ENCODE peak calls at places on chromosomes 11 and 22, in eight cellular contexts. L, W, H, K, O, J, G and C are unnamed samples.
A peak's percentile ranks its signal among the peaks of the same experiment; 100 is the strongest.

GRCh38 chr11:24697722-24698121 is 200.9 kb downstream of the LUZP2 start:
- DNase-seq in J (no peak), L (no peak), K (no peak), O (peak; percentile 18), W (no peak), H (no peak), G (no peak), C (no peak)

GRCh38 chr11:108733479-108734116 is 68.7 kb downstream of the DDX10 start:
- DNase-seq in L (peak; percentile 6), J (no peak), G (peak; percentile 38), W (no peak), K (no peak), H (peak; percentile 38), O (peak; percentile 84), C (no peak)

GRCh38 chr11:128469220-128469619 is 118.1 kb downstream of the ETS1 start:
- DNase-seq in G (peak; percentile 43), O (no peak), W (no peak), H (no peak), L (no peak), K (no peak), J (no peak), C (no peak)

GRCh38 chr22:30020511-30020910 is 59.8 kb upstream of the HORMAD2 start:
- DNase-seq in H (no peak), O (no peak), W (no peak), J (no peak), K (no peak), L (no peak), G (no peak), C (no peak)

GRCh38 chr11:66637557-66638176 is 836 bp upstream of the RBM4 start:
- DNase-seq in J (no peak), L (no peak), O (no peak), K (no peak), W (no peak), H (no peak), G (no peak), C (no peak)

GRCh38 chr22:32829451-32829851 is 27.9 kb downstream of the TIMP3 start:
- DNase-seq in W (no peak), K (no peak), H (no peak), J (no peak), G (no peak), O (no peak), L (no peak), C (no peak)

GRCh38 chr11:64459016-64459415 is 100.1 kb downstream of the RPS6KA4 start:
- DNase-seq in L (no peak), J (no peak), O (no peak), K (no peak), G (no peak), W (no peak), H (no peak), C (no peak)

GRCh38 chr11:37857726-37858125 is 1259.7 kb upstream of the RAG2 start:
- DNase-seq in K (no peak), H (no peak), W (no peak), G (no peak), J (no peak), O (no peak), L (no peak), C (no peak)

GRCh38 chr11:15688351-15688792 is 573.6 kb downstream of the INSC start:
- DNase-seq in W (no peak), O (peak; percentile 61), K (peak; percentile 36), L (peak; percentile 78), H (no peak), G (no peak), J (no peak), C (no peak)

GRCh38 chr11:126992065-126992803 is 8.3 kb downstream of the KIRREL3 start:
- DNase-seq in G (no peak), W (no peak), K (no peak), J (no peak), O (peak; percentile 95), H (peak; percentile 99), L (no peak), C (no peak)

GRCh38 chr22:39266398-39267030 is 21.7 kb upstream of the PDGFB start:
- DNase-seq in K (no peak), J (no peak), L (no peak), H (peak; percentile 13), G (peak; percentile 87), O (peak; percentile 67), W (no peak), C (no peak)

GRCh38 chr11:72553748-72554147 is 119.4 kb upstream of the CLPB start:
- DNase-seq in J (no peak), O (no peak), G (no peak), K (no peak), W (peak; percentile 66), H (no peak), L (no peak), C (no peak)

GRCh38 chr22:44455151-44455962 is 42.7 kb downstream of the RTL6 start:
- DNase-seq in H (no peak), W (no peak), K (no peak), L (no peak), O (no peak), J (no peak), G (peak; percentile 45), C (no peak)

GRCh38 chr11:73565804-73566203 is 32.1 kb downstream of the FAM168A start:
- DNase-seq in L (no peak), O (no peak), G (no peak), W (no peak), K (no peak), H (no peak), J (no peak), C (no peak)

GRCh38 chr11:21811572-21811971 is 381.3 kb upstream of the ANO5 start:
- DNase-seq in H (no peak), K (no peak), G (no peak), W (peak; percentile 73), O (no peak), J (no peak), L (no peak), C (no peak)

GRCh38 chr11:12625438-12626071 is 48.7 kb upstream of the TEAD1 start:
- DNase-seq in J (no peak), K (no peak), O (peak; percentile 90), L (no peak), W (no peak), H (peak; percentile 87), G (no peak), C (no peak)

GRCh38 chr11:73958521-73959141 is 7.8 kb downstream of the DNAJB13 start:
- DNase-seq in H (no peak), G (no peak), W (no peak), L (no peak), K (no peak), J (no peak), O (no peak), C (no peak)

DNA sequence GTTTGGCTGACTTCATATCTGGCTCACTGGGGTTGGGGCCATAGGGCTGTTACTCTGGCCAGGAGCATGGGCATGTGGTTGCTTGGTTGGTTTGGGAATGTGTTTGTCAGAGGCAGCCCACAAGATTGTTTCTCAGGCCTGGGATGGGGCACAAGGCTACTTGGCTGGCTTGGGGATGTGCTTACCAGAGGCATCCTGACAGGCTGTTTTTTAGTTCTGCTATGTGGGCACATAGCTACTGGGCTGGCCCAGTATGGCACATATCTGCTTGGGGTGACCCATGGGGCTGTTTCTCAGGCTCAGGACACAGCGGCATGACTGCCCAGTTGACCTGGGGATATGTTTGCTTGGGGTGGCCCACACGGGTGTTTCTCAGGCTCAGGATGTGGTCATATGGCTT is 94.6 kb upstream of the PGR start:
- DNase-seq in L (no peak), W (no peak), H (no peak), G (no peak), J (no peak), K (no peak), O (no peak), C (no peak)
- TF ChIP-seq CTCF in L (no peak), W (no peak), H (no peak), G (no peak), J (no peak), K (no peak), O (no peak), C (no peak)

GRCh38 chr11:6474806-6475500 is 1.2 kb upstream of the TRIM3 start:
- DNase-seq in K (no peak), G (no peak), J (no peak), O (no peak), H (no peak), L (no peak), W (no peak), C (no peak)

GRCh38 chr11:6472934-6473333 is 807 bp downstream of the TRIM3 start:
- DNase-seq in J (no peak), H (no peak), G (no peak), W (no peak), K (no peak), L (no peak), O (no peak), C (no peak)

GRCh38 chr11:6474423-6474792 is 667 bp upstream of the TRIM3 start:
- DNase-seq in H (peak; percentile 23), J (no peak), L (no peak), G (no peak), K (no peak), W (no peak), O (no peak), C (no peak)

GRCh38 chr11:6475936-6476335 is 2.2 kb upstream of the TRIM3 start:
- DNase-seq in L (no peak), J (no peak), G (no peak), H (no peak), W (peak; percentile 77), K (no peak), O (peak; percentile 12), C (no peak)

GRCh38 chr11:6473481-6474422 is at the start of gene TRIM3:
- DNase-seq in O (peak; percentile 76), K (peak; percentile 95), H (peak; percentile 78), L (peak; percentile 97), W (peak; percentile 94), J (peak; percentile 84), G (peak; percentile 96), C (peak; percentile 97)
- TF ChIP-seq CTCF in O (peak; percentile 29), K (no peak), H (peak; percentile 53), L (no peak), W (peak; percentile 43), J (peak; percentile 3), G (no peak), C (no peak)

GRCh38 chr11:34209809-34210208 is 104.4 kb downstream of the NAT10 start:
- DNase-seq in G (no peak), K (no peak), W (no peak), O (no peak), H (no peak), J (no peak), L (no peak), C (no peak)
- TF ChIP-seq CTCF in G (no peak), K (no peak), W (peak; percentile 38), O (peak; percentile 5), H (no peak), J (no peak), L (no peak), C (no peak)

GRCh38 chr11:257766-258493 is 20.3 kb upstream of the NLRP6 start:
- DNase-seq in K (no peak), G (no peak), L (no peak), H (no peak), O (no peak), J (no peak), W (no peak), C (no peak)
- TF ChIP-seq CTCF in K (no peak), G (peak; percentile 40), L (no peak), H (peak; percentile 22), O (no peak), J (peak; percentile 38), W (peak; percentile 33), C (no peak)